ENCODE peak calls at places on chromosomes 13 and 19, in nine cellular contexts. One of them, this sample, is unnamed.

GRCh38 chr19:47699360-47699917 is 13.8 kb upstream of the EHD2 start:
- DNase-seq in dermis blood vessel endothelial cell: peak; percentile 63
- DNase-seq in activated T-cell treated with anti-CD3 and anti-CD28 coated beads for 1 hour: peak; percentile 25
- DNase-seq in NCI-H446 treated with DMSO at 0.1 percent for 48 hours: peak; percentile 23
- DNase-seq in HT-29: peak; percentile 81
- DNase-seq in tibial artery: no peak
- DNase-seq in AG04449: no peak
- DNase-seq in ovary: no peak
- DNase-seq in Kasumi-1: peak; percentile 34
- DNase-seq in this sample: peak; percentile 96

GRCh38 chr13:66887088-66887487 is 343.0 kb downstream of the PCDH9 start:
- DNase-seq in NCI-H446 treated with DMSO at 0.1 percent for 48 hours: peak; percentile 73
- DNase-seq in dermis blood vessel endothelial cell: no peak
- DNase-seq in Kasumi-1: no peak
- DNase-seq in tibial artery: no peak
- DNase-seq in ovary: no peak
- DNase-seq in HT-29: no peak
- DNase-seq in AG04449: no peak
- DNase-seq in activated T-cell treated with anti-CD3 and anti-CD28 coated beads for 1 hour: no peak
- DNase-seq in this sample: no peak

GRCh38 chr13:50910483-50910805 is 853 bp downstream of the RNASEH2B start:
- DNase-seq in activated T-cell treated with anti-CD3 and anti-CD28 coated beads for 1 hour: no peak
- DNase-seq in tibial artery: peak; percentile 31
- DNase-seq in AG04449: no peak
- DNase-seq in ovary: no peak
- DNase-seq in Kasumi-1: peak; percentile 40
- DNase-seq in dermis blood vessel endothelial cell: peak; percentile 49
- DNase-seq in NCI-H446 treated with DMSO at 0.1 percent for 48 hours: no peak
- DNase-seq in HT-29: peak; percentile 76
- DNase-seq in this sample: peak; percentile 62

GRCh38 chr19:18002347-18002850 is 5.6 kb upstream of the ARRDC2 start:
- DNase-seq in HT-29: no peak
- DNase-seq in ovary: no peak
- DNase-seq in NCI-H446 treated with DMSO at 0.1 percent for 48 hours: no peak
- DNase-seq in activated T-cell treated with anti-CD3 and anti-CD28 coated beads for 1 hour: no peak
- DNase-seq in Kasumi-1: peak; percentile 71
- DNase-seq in AG04449: no peak
- DNase-seq in tibial artery: peak; percentile 57
- DNase-seq in dermis blood vessel endothelial cell: no peak
- DNase-seq in this sample: peak; percentile 46

GRCh38 chr19:19619121-19619848 is 798 bp upstream of the PBX4 start:
- DNase-seq in ovary: no peak
- DNase-seq in AG04449: no peak
- DNase-seq in activated T-cell treated with anti-CD3 and anti-CD28 coated beads for 1 hour: no peak
- DNase-seq in Kasumi-1: no peak
- DNase-seq in dermis blood vessel endothelial cell: no peak
- DNase-seq in tibial artery: no peak
- DNase-seq in HT-29: no peak
- DNase-seq in NCI-H446 treated with DMSO at 0.1 percent for 48 hours: no peak
- DNase-seq in this sample: no peak

GRCh38 chr19:49689133-49690072 is at the start of gene ADM5:
- DNase-seq in tibial artery: no peak
- DNase-seq in activated T-cell treated with anti-CD3 and anti-CD28 coated beads for 1 hour: no peak
- DNase-seq in ovary: no peak
- DNase-seq in Kasumi-1: no peak
- DNase-seq in NCI-H446 treated with DMSO at 0.1 percent for 48 hours: no peak
- DNase-seq in dermis blood vessel endothelial cell: peak; percentile 68
- DNase-seq in AG04449: no peak
- DNase-seq in HT-29: peak; percentile 90
- DNase-seq in this sample: peak; percentile 83

GRCh38 chr13:27411393-27411792 is 13.0 kb upstream of the GTF3A start:
- DNase-seq in NCI-H446 treated with DMSO at 0.1 percent for 48 hours: no peak
- DNase-seq in HT-29: no peak
- DNase-seq in ovary: no peak
- DNase-seq in activated T-cell treated with anti-CD3 and anti-CD28 coated beads for 1 hour: no peak
- DNase-seq in Kasumi-1: no peak
- DNase-seq in dermis blood vessel endothelial cell: no peak
- DNase-seq in AG04449: no peak
- DNase-seq in tibial artery: no peak
- DNase-seq in this sample: no peak

GRCh38 chr19:55306712-55307111 is 18.4 kb downstream of the TMEM150B start:
- DNase-seq in Kasumi-1: no peak
- DNase-seq in dermis blood vessel endothelial cell: no peak
- DNase-seq in ovary: no peak
- DNase-seq in activated T-cell treated with anti-CD3 and anti-CD28 coated beads for 1 hour: no peak
- DNase-seq in AG04449: no peak
- DNase-seq in NCI-H446 treated with DMSO at 0.1 percent for 48 hours: no peak
- DNase-seq in tibial artery: no peak
- DNase-seq in HT-29: no peak
- DNase-seq in this sample: no peak

GRCh38 chr13:26929971-26930730 is 169.6 kb upstream of the GPR12 start:
- DNase-seq in ovary: peak; percentile 53
- DNase-seq in activated T-cell treated with anti-CD3 and anti-CD28 coated beads for 1 hour: peak; percentile 71
- DNase-seq in dermis blood vessel endothelial cell: peak; percentile 79
- DNase-seq in Kasumi-1: peak; percentile 46
- DNase-seq in NCI-H446 treated with DMSO at 0.1 percent for 48 hours: peak; percentile 45
- DNase-seq in HT-29: peak; percentile 98
- DNase-seq in tibial artery: peak; percentile 36
- DNase-seq in AG04449: no peak
- DNase-seq in this sample: peak; percentile 89

GRCh38 chr19:14871619-14872230 is 14.2 kb downstream of the OR7A17 start:
- DNase-seq in dermis blood vessel endothelial cell: peak; percentile 35
- DNase-seq in activated T-cell treated with anti-CD3 and anti-CD28 coated beads for 1 hour: no peak
- DNase-seq in AG04449: no peak
- DNase-seq in HT-29: peak; percentile 13
- DNase-seq in Kasumi-1: peak; percentile 38
- DNase-seq in NCI-H446 treated with DMSO at 0.1 percent for 48 hours: no peak
- DNase-seq in tibial artery: no peak
- DNase-seq in ovary: no peak
- DNase-seq in this sample: peak; percentile 32

GRCh38 chr13:99399623-99399974 is 92.4 kb upstream of the GPR183 start:
- DNase-seq in HT-29: no peak
- DNase-seq in tibial artery: no peak
- DNase-seq in Kasumi-1: no peak
- DNase-seq in NCI-H446 treated with DMSO at 0.1 percent for 48 hours: no peak
- DNase-seq in AG04449: no peak
- DNase-seq in dermis blood vessel endothelial cell: no peak
- DNase-seq in activated T-cell treated with anti-CD3 and anti-CD28 coated beads for 1 hour: no peak
- DNase-seq in ovary: no peak
- DNase-seq in this sample: no peak

This sample was measured in H7.